ENCODE peak calls at places on chromosome 2, in seven cellular contexts. F, N, G, Q, S, D and A are unnamed samples.
A peak's percentile ranks its signal among the peaks of the same experiment; 100 is the strongest.

GRCh38 chr2:138871312-138871711 is 91.1 kb upstream of the NXPH2 start:
- DNase-seq in F (no peak), N (no peak), G (no peak), Q (no peak), S (no peak), D (no peak), A (no peak)

GRCh38 chr2:20050712-20051517 is 513 bp downstream of the LAPTM4A start:
- DNase-seq in F (peak; percentile 40), N (peak; percentile 80), G (peak; percentile 37), Q (peak; percentile 80), S (peak; percentile 29), D (peak; percentile 35), A (peak; percentile 54)

GRCh38 chr2:118693287-118693822 is 154.1 kb downstream of the EN1 start:
- DNase-seq in F (no peak), N (no peak), G (no peak), Q (no peak), S (no peak), D (no peak), A (no peak)

GRCh38 chr2:241950413-241950863 is 80.9 kb downstream of the RTP5 start:
- DNase-seq in F (no peak), N (no peak), G (no peak), Q (no peak), S (no peak), D (no peak), A (no peak)

GRCh38 chr2:146295080-146295670 is 1549.7 kb upstream of the ACVR2A start:
- DNase-seq in F (no peak), N (no peak), G (peak; percentile 30), Q (no peak), S (no peak), D (no peak), A (no peak)

GRCh38 chr2:218391202-218391601 is 8.5 kb upstream of the CTDSP1 start:
- DNase-seq in F (no peak), N (no peak), G (no peak), Q (no peak), S (no peak), D (no peak), A (no peak)

GRCh38 chr2:135773917-135774316 is 32.3 kb downstream of the UBXN4 start:
- DNase-seq in F (no peak), N (no peak), G (no peak), Q (no peak), S (no peak), D (no peak), A (no peak)

GRCh38 chr2:120513776-120514357 is 167.9 kb downstream of the INHBB start:
- DNase-seq in F (no peak), N (no peak), G (no peak), Q (no peak), S (no peak), D (no peak), A (no peak)

GRCh38 chr2:197972017-197972416 is 167.6 kb downstream of the PLCL1 start:
- DNase-seq in F (no peak), N (peak; percentile 73), G (no peak), Q (no peak), S (no peak), D (no peak), A (no peak)

GRCh38 chr2:212359425-212360067 is 179.1 kb downstream of the ERBB4 start:
- DNase-seq in F (peak; percentile 12), N (no peak), G (no peak), Q (no peak), S (no peak), D (no peak), A (no peak)

GRCh38 chr2:214139630-214140284 is 271.1 kb upstream of the VWC2L start:
- DNase-seq in F (no peak), N (no peak), G (peak; percentile 52), Q (no peak), S (no peak), D (no peak), A (no peak)

GRCh38 chr2:17799301-17800126 is 16.7 kb upstream of the MSGN1 start:
- DNase-seq in F (no peak), N (no peak), G (no peak), Q (no peak), S (no peak), D (no peak), A (no peak)

GRCh38 chr2:242019344-242019743 is 149.8 kb downstream of the RTP5 start:
- DNase-seq in F (no peak), N (no peak), G (no peak), Q (no peak), S (no peak), D (no peak), A (no peak)

GRCh38 chr2:740446-741293 is 63.5 kb upstream of the TMEM18 start:
- DNase-seq in F (peak; percentile 94), N (peak; percentile 98), G (peak; percentile 97), Q (peak; percentile 94), S (no peak), D (no peak), A (no peak)